ENCODE peak calls at places on chromosomes 7 and 10, in four cellular contexts. B is prostate gland, U is left ventricle myocardium inferior, H is tibial nerve. I is an unnamed sample.

GRCh38 chr7:78605131-78605530 is 806.6 kb downstream of the PHTF2 start:
- DNase-seq in B (no peak), U (no peak), H (no peak), I (no peak)

GRCh38 chr7:49660170-49660783 is 113.2 kb upstream of the VWC2 start:
- DNase-seq in B (no peak), U (no peak), H (no peak), I (no peak)

GRCh38 chr10:29470355-29470705 is 164.4 kb downstream of the SVIL start:
- DNase-seq in B (no peak), U (peak; percentile 35), H (peak; percentile 42), I (no peak)

GRCh38 chr10:132163278-132163765 is 23.4 kb upstream of the DPYSL4 start:
- DNase-seq in B (peak; percentile 48), U (no peak), H (no peak), I (peak; percentile 31)

GRCh38 chr10:76136876-76137420 is 705.5 kb downstream of the LRMDA start:
- DNase-seq in B (no peak), U (no peak), H (no peak), I (no peak)

GRCh38 chr7:16455591-16455990 is 9.9 kb downstream of the SOSTDC1 start:
- DNase-seq in B (no peak), U (no peak), H (no peak), I (peak; percentile 24)

GRCh38 chr7:103679156-103680132 is 233.4 kb upstream of the SLC26A5 start:
- DNase-seq in B (no peak), U (no peak), H (no peak), I (no peak)

GRCh38 chr10:122561212-122561611 is 658 bp downstream of the DMBT1 start:
- DNase-seq in B (no peak), U (no peak), H (no peak), I (no peak)

GRCh38 chr7:90629306-90629918 is 33.3 kb downstream of the CDK14 start:
- DNase-seq in B (peak; percentile 34), U (no peak), H (peak; percentile 54), I (peak; percentile 18)

GRCh38 chr10:92990615-92991014 is 70.0 kb upstream of the CYP26C1 start:
- DNase-seq in B (peak; percentile 24), U (no peak), H (no peak), I (no peak)

GRCh38 chr10:8060704-8061121 is 6.2 kb downstream of the GATA3 start:
- DNase-seq in B (no peak), U (no peak), H (no peak), I (no peak)

GRCh38 chr7:113444281-113444680 is 325.9 kb upstream of the SMIM30 start:
- DNase-seq in B (no peak), U (no peak), H (no peak), I (no peak)

GRCh38 chr10:87618470-87619423 is 40.9 kb upstream of the PAPSS2 start:
- DNase-seq in B (no peak), U (no peak), H (no peak), I (no peak)

GRCh38 chr10:47136866-47137265 is 163.1 kb upstream of the GDF10 start:
- DNase-seq in B (no peak), U (no peak), H (no peak), I (no peak)

GRCh38 chr10:69634759-69635425 is 4.8 kb downstream of the FAM241B start:
- DNase-seq in B (no peak), U (no peak), H (no peak), I (no peak)

GRCh38 chr7:155948845-155949244 is 136.6 kb upstream of the SHH start:
- DNase-seq in B (no peak), U (no peak), H (no peak), I (no peak)

GRCh38 chr10:97607076-97607635 is 17.6 kb downstream of the C10orf62 start:
- DNase-seq in B (no peak), U (no peak), H (no peak), I (no peak)

GRCh38 chr7:29281782-29282541 is 87.4 kb downstream of the CHN2 start:
- DNase-seq in B (peak; percentile 53), U (peak; percentile 63), H (no peak), I (no peak)

GRCh38 chr7:87225696-87226095 is 6.2 kb upstream of the TMEM243 start:
- DNase-seq in B (no peak), U (no peak), H (no peak), I (no peak)

GRCh38 chr7:44240376-44240775 is 39.6 kb downstream of the YKT6 start:
- DNase-seq in B (no peak), U (no peak), H (no peak), I (no peak)

GRCh38 chr7:44242091-44242490 is 41.3 kb downstream of the YKT6 start:
- DNase-seq in B (no peak), U (no peak), H (no peak), I (no peak)

GRCh38 chr7:44239361-44239760 is 38.6 kb downstream of the YKT6 start:
- DNase-seq in B (no peak), U (no peak), H (no peak), I (no peak)

GRCh38 chr7:44238116-44238695 is 37.4 kb downstream of the YKT6 start:
- DNase-seq in B (no peak), U (no peak), H (no peak), I (no peak)

GRCh38 chr7:44240983-44241510 is 40.3 kb downstream of the YKT6 start:
- DNase-seq in B (peak; percentile 76), U (peak; percentile 57), H (peak; percentile 61), I (peak; percentile 40)
- H3K4me3 ChIP-seq in B (no peak overlapping the region), U (no peak overlapping the region), H (no peak overlapping the region), I (no peak overlapping the region)

DNA sequence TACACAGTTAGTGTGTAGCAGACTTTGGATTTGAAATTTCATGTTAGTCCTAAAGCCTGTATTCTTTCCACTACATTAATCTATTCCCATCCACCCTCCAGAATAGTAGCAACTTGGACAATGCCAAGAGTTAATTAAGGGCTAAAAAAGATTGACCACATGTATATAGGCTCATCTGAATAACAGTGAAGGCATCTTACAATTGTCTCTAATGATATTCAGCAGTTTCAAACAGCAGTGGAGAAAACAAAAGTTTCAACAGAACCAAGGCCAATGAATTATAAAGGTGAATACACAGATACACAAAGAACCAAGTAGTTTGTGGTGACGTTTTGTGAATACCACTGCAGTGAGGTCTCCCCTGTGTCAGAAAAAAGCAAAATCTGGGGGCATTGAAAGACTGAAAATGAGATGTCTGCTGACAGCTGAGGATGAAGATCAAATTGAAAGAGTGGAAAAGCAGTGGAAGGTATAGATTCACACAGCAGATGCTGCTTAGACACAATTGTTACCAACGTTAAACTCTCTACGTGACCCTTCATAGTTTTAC is 202.7 kb downstream of the SEMA3E start:
- DNase-seq in B (no peak), U (no peak), H (no peak), I (no peak)
- H3K4me3 ChIP-seq in B (no peak overlapping the region), U (no peak overlapping the region), H (no peak overlapping the region), I (no peak overlapping the region)

GRCh38 chr7:96241834-96242233 is 80.1 kb downstream of the SLC25A13 start:
- DNase-seq in B (no peak), U (no peak), H (no peak), I (no peak)
- H3K4me3 ChIP-seq in B (no peak overlapping the region), U (no peak overlapping the region), H (no peak overlapping the region), I (no peak overlapping the region)

DNA sequence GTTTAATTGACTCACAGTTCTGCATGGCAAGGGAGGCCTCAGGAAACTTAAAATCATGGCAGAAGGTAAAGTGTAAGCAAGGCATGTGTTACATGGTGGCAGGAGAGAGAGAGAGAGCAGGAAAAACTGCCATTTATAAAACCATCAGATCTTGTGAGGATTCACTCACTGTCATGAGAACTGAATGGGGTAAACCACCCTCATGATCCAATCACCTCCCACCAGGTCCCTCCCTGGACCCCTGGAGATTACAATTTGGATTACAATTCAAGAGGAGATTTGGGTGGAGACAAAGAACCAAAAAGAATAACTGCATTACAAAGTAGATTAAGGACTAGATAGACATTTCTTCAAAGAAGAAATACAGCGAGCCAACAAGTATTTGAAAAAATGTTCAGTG is 324.1 kb downstream of the THSD7A start:
- DNase-seq in B (no peak), U (no peak), H (no peak), I (no peak)
- H3K4me3 ChIP-seq in B (no peak overlapping the region), U (no peak overlapping the region), H (no peak overlapping the region), I (no peak overlapping the region)

DNA sequence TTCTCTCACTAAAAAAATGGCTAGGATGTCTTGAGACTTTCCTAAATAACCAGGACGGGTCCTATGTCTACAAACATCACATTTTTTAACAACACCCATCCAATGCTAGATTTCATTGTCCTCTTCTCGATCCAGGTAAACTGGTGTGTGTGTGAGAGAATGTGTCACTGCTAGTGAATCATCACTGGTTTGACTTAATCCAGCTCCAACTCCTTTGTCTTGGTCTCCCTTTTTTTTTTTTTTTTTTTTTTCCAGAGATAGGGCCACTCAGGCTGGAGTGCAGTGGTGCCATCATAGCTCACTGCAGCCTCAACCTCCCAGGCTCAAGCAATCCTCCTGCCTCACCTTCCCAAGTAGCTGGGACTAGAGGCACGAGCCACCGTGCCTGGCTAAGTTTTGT is 2.0 kb upstream of the UFSP1 start:
- DNase-seq in B (no peak), U (no peak), H (no peak), I (no peak)
- H3K4me3 ChIP-seq in B (no peak overlapping the region), U (peak overlapping the region; percentile 80), H (no peak overlapping the region), I (no peak overlapping the region)

GRCh38 chr10:119005377-119006043 is 24.0 kb upstream of the NANOS1 start:
- DNase-seq in B (no peak), U (no peak), H (no peak), I (no peak)

GRCh38 chr10:119001717-119002500 is 27.6 kb upstream of the NANOS1 start:
- DNase-seq in B (no peak), U (no peak), H (no peak), I (no peak)

GRCh38 chr10:119007211-119007574 is 22.3 kb upstream of the NANOS1 start:
- DNase-seq in B (no peak), U (no peak), H (no peak), I (no peak)

GRCh38 chr10:119003572-119004289 is 25.8 kb upstream of the NANOS1 start:
- DNase-seq in B (no peak), U (no peak), H (no peak), I (no peak)

DNA sequence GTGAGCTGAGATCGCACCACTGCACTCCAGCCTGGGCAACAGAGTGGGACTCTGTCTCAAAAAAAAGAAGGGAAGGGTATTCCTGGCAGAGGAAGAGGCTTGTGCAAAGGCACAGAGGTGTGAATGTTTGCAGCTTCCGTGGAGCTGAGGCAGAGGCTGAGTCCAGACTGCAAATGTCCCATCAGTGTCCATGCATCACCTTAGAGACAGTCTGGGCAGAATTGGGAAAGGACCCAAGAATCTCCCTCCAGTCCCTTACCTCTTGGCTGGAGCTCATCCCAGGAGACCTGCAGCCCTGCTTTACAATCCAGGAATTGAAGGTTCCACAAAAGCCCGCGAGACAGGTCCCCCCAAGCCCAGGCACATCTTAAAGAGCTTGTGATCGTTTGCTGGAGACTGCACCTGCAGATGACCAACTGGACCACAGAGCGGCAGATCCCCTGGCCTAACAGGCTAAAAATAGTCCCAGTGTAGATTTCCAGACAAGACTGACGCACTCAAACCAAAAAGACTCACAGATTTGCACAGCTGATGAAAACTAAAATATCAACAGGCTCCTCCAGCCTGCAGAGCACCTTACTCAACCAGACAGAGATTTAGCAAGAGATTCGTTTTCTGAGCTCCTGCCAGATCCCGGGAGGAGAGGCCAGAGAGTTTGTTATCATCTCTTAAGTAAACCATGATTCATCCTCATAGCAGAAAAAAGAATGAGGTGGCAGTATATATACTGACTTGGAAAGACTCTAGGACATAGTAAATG is 22.9 kb upstream of the NANOS1 start:
- DNase-seq in B (peak; percentile 89), U (no peak), H (peak; percentile 77), I (no peak)
- H3K4me3 ChIP-seq in B (no peak overlapping the region), U (no peak overlapping the region), H (no peak overlapping the region), I (no peak overlapping the region)